ENCODE peak calls at places on chromosomes 2 and 18, in five cellular contexts. V is GM23248, U is astrocyte of the spinal cord, T is neural progenitor cell, C is endodermal cell. S is an unnamed sample.

GRCh38 chr2:11674983-11675382 is 5.0 kb upstream of the NTSR2 start:
- DNase-seq in C (no peak), U (no peak), T (no peak), V (no peak), S (no peak)

GRCh38 chr2:105689484-105689883 is 55.2 kb upstream of the NCK2 start:
- DNase-seq in C (no peak), T (no peak), V (no peak), U (no peak), S (no peak)

GRCh38 chr2:105618351-105618659 is 126.4 kb upstream of the NCK2 start:
- DNase-seq in T (no peak), V (no peak), C (no peak), U (no peak), S (no peak)

GRCh38 chr2:1041012-1041805 is 90.6 kb downstream of the SNTG2 start:
- DNase-seq in C (no peak), V (no peak), U (no peak), T (no peak), S (no peak)

GRCh38 chr2:174059875-174060226 is 94.7 kb upstream of the SP3 start:
- DNase-seq in V (peak), C (no peak), U (peak), T (no peak), S (no peak)

GRCh38 chr2:171347158-171347557 is 86.6 kb downstream of the METTL8 start:
- DNase-seq in U (peak), T (no peak), V (peak), C (no peak), S (no peak)

GRCh38 chr2:121245120-121245820 is 39.7 kb downstream of the TFCP2L1 start:
- DNase-seq in C (peak), U (no peak), V (no peak), T (no peak), S (no peak)

GRCh38 chr2:121266543-121267106 is 18.4 kb downstream of the TFCP2L1 start:
- DNase-seq in T (no peak), V (peak), C (no peak), U (no peak), S (no peak)

GRCh38 chr2:131034122-131035051 is 58.9 kb downstream of the FAM168B start:
- DNase-seq in U (no peak), V (peak), C (peak), T (peak), S (peak)

GRCh38 chr18:616380-616995 is 19.7 kb downstream of the CLUL1 start:
- DNase-seq in T (peak), V (peak), C (no peak), U (peak), S (no peak)

DNA sequence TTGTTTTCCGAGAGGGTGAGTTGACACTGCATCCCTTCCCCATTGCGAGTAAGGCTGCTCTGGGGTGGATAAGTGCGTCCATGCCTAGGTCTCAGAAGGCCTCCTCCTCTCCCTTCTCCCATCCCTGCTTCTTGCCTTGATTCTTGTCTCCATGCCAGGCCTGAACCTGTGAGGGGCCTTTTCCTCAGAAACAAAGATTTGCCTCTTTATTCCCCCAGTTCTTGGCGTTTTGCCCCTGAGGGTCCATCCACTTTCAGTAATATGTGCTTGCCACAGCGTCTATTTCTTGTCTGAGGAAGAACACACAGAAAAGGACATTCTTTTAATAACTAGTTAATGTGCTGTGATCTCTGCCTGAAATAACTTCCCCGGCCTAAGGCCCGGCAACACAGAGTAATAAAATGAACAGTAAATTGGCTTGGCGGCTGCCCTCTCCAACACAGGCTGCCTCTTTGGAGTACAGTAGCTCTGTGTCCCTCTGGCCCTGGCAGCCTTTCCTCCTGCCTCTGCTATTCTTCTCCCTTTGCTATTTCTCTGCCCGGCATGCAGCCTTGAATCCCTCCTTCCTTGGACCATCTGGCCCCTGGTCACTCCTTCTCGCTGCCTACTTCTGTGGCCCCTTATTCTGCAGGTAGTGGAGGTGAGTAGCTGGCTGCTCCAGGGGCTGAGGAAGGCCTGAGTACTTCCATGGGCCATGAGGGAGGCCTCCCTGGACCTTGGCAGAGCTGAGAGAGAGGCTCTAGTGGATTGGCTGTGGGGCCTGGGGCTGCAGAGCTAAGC is 4.4 kb downstream of the EHD3 start:
- DNase-seq in C (peak), T (no peak), U (no peak), V (no peak), S (no peak)
- H3K4me3 ChIP-seq in C (no peak), T (no peak), U (no peak), V (no peak), S (no peak)

GRCh38 chr18:45997689-45998088 is 30.6 kb upstream of the EPG5 start:
- DNase-seq in T (no peak), U (no peak), C (no peak), V (no peak), S (peak)
- H3K4me3 ChIP-seq in T (no peak), U (no peak), C (no peak), V (no peak), S (no peak)

GRCh38 chr2:43538034-43538670 is 57.7 kb downstream of the THADA start:
- DNase-seq in C (no peak), V (peak), T (no peak), U (no peak), S (no peak)

GRCh38 chr2:43539436-43539835 is 56.4 kb downstream of the THADA start:
- DNase-seq in U (no peak), V (peak), T (no peak), C (no peak), S (no peak)

GRCh38 chr2:43542285-43542933 is 53.4 kb downstream of the THADA start:
- DNase-seq in T (peak), U (peak), V (peak), C (no peak), S (peak)

GRCh38 chr2:43539991-43540860 is 55.6 kb downstream of the THADA start:
- DNase-seq in U (peak), C (no peak), V (peak), T (no peak), S (no peak)

DNA sequence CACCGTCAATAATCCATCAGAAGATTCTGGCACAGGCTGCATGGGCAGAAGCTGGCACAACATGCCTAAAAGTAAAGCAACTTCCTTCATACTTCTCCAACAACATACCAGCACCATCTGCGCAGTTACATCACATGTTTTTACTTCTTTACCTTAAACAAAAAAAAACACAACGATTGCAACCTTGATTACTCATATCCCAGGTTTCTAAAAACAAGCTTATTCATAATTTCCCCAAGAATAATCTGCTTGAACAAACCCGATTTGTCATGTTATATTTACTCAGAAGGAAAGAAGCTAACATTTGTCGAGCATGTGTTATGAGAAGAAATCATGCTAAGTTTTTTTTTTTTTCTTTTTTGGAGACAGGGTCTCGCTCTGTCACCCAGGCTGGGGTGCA is 54.7 kb downstream of the THADA start:
- DNase-seq in U (no peak), V (peak), C (no peak), T (no peak), S (no peak)
- H3K4me3 ChIP-seq in U (no peak), V (no peak), C (no peak), T (no peak), S (no peak)

GRCh38 chr2:195834836-195835235 is 177.8 kb downstream of the SLC39A10 start:
- DNase-seq in U (no peak), T (no peak), C (no peak), V (no peak), S (no peak)
- H3K4me3 ChIP-seq in U (no peak), T (no peak), C (no peak), V (no peak), S (no peak)

DNA sequence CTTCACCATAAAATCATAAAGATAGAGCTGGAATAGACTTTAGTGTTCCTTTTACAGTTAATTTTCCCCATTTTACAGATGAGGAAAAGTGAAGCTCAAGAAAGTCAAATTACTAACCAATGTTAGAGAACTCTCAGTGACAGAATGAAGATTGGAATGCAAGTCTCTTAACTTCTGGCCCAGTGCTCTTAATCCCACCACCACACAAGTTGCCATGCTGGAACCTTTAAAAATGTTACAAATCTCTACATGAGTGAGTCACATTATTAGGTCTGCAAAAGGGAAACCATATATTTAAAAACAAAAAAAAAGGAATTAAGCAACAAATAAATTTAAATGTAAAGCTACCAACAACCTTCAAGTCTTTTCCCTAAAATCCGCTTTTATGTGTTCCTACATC is 3.5 kb downstream of the NCKAP1 start:
- DNase-seq in U (peak), T (peak), V (peak), C (no peak), S (peak)
- H3K4me3 ChIP-seq in U (no peak), T (peak), V (peak), C (peak), S (no peak)

DNA sequence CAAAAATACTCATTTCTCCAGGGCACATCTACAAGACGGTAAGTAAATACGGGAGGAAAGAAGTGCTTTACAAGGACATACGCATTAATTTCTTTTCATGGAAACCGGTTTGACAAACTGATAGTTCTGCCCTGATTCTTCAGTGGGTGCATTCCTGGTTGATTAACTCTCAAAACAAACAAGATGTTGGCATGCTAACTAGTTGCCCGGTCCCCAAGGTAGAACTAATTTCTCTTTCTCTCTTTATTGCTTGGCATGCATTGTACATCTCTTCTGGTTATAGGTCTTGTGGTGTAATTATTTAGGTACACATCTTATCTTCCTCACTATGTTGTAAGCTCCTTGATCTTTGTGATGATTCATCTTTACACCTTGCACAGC is 46.9 kb upstream of the SPATS2L start:
- DNase-seq in U (no peak), C (no peak), T (no peak), V (no peak), S (no peak)
- H3K4me3 ChIP-seq in U (no peak), C (no peak), T (no peak), V (no peak), S (no peak)

GRCh38 chr2:224885295-224885694 is 157.0 kb downstream of the DOCK10 start:
- DNase-seq in V (peak), C (no peak), U (peak), T (no peak), S (no peak)
- H3K4me3 ChIP-seq in V (peak), C (no peak), U (no peak), T (no peak), S (no peak)

GRCh38 chr2:36562973-36563532 is 34.9 kb downstream of the FEZ2 start:
- DNase-seq in U (no peak), V (peak), T (no peak), C (no peak), S (peak)

GRCh38 chr2:36559221-36559942 is 38.6 kb downstream of the FEZ2 start:
- DNase-seq in T (no peak), U (no peak), V (no peak), C (peak), S (no peak)

GRCh38 chr2:36562245-36562644 is 35.7 kb downstream of the FEZ2 start:
- DNase-seq in C (no peak), T (no peak), U (peak), V (peak), S (no peak)

GRCh38 chr2:36560726-36561125 is 37.2 kb downstream of the FEZ2 start:
- DNase-seq in U (no peak), T (no peak), V (no peak), C (no peak), S (no peak)

DNA sequence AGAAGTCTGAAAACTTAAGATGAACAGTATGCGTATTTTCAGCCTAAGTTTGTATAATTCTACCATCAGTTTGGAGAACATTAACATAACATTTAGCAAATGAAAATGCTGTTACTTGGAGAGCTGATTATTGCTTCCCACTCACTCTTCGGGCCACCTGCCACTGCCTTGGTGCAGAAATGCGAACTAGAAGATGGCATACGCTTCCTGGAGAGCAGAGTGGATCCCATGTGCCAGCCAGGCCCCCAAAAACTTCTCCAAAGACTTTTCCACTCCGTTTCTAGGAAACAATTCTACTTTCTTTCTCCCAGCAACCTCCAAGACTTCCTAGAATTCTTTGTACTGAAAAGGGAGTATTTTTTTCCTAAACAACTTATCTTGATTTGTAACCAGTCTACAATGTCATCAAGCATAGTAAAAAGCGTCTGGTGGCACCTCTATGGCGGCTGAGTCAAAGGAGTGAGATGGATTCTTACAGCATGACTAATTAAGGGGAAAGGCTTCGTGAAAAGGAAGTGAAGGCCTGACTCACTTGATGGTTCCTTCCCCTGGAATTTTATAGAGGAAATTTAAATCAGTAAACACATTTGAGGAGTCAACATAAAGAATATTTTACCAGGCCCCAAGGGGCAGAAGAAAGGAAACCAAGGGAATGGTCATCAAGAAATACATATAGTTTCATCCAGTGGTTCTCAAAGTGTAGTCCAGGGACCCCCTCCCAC is 36.6 kb downstream of the FEZ2 start:
- DNase-seq in C (no peak), T (no peak), U (peak), V (peak), S (peak)
- H3K4me3 ChIP-seq in C (no peak), T (no peak), U (no peak), V (peak), S (no peak)

S was measured in H7.